ENCODE peak calls at places on chromosomes 5 and 9, in six cellular contexts. V is HFF-Myc; U is left ventricle myocardium superior; F is activated naive CD8-positive, alpha-beta T cell treated with anti-CD3 and anti-CD28 coated beads, Interleukin-2, amount 50 U/mL, for 16 hours; H is HTR-8/SVneo; P is kidney tubule cell. O is an unnamed sample.

GRCh38 chr5:1347571-1347970 is 2.7 kb upstream of the CLPTM1L start:
- DNase-seq in V (no peak), U (no peak), F (no peak), H (no peak), P (no peak), O (no peak)

GRCh38 chr9:69985971-69986370 is 57.7 kb upstream of the MAMDC2 start:
- DNase-seq in V (no peak), U (no peak), F (no peak), H (no peak), P (no peak), O (no peak)

GRCh38 chr5:35443803-35444595 is 173.7 kb upstream of the SPEF2 start:
- DNase-seq in V (no peak), U (no peak), F (no peak), H (no peak), P (peak), O (no peak)

GRCh38 chr9:95025213-95026170 is 292.0 kb downstream of the FANCC start:
- DNase-seq in V (no peak), U (peak), F (no peak), H (peak), P (peak), O (peak)

GRCh38 chr9:2128611-2129010 is 113.5 kb downstream of the SMARCA2 start:
- DNase-seq in V (no peak), U (no peak), F (no peak), H (no peak), P (no peak), O (no peak)

GRCh38 chr5:79973511-79973910 is 17.6 kb downstream of the MTX3 start:
- DNase-seq in V (no peak), U (no peak), F (no peak), H (no peak), P (peak), O (no peak)

GRCh38 chr5:59790399-59791130 is 103.0 kb downstream of the PDE4D start:
- DNase-seq in V (no peak), U (no peak), F (no peak), H (no peak), P (peak), O (peak)

GRCh38 chr5:143923634-143924265 is 111.8 kb downstream of the HMHB1 start:
- DNase-seq in V (no peak), U (no peak), F (no peak), H (peak), P (peak), O (peak)

GRCh38 chr9:134887219-134887618 is 6.6 kb downstream of the FCN2 start:
- DNase-seq in V (no peak), U (no peak), F (no peak), H (no peak), P (no peak), O (no peak)

GRCh38 chr5:647311-647710 is 35.2 kb downstream of the CEP72 start:
- DNase-seq in V (no peak), U (no peak), F (no peak), H (no peak), P (no peak), O (no peak)

GRCh38 chr9:70261131-70261870 is 2.5 kb downstream of the SMC5 start:
- DNase-seq in V (no peak), U (no peak), F (no peak), H (no peak), P (no peak), O (no peak)

GRCh38 chr9:98887918-98888510 is 55.7 kb upstream of the COL15A1 start:
- DNase-seq in V (no peak), U (no peak), F (no peak), H (no peak), P (peak), O (no peak)

GRCh38 chr9:77215874-77216273 is 38.5 kb downstream of the VPS13A start:
- DNase-seq in V (no peak), U (no peak), F (no peak), H (peak), P (no peak), O (no peak)

GRCh38 chr5:15249152-15249551 is 250.8 kb upstream of the FBXL7 start:
- DNase-seq in V (no peak), U (no peak), F (no peak), H (peak), P (peak), O (peak)

GRCh38 chr5:57650360-57651069 is 167.9 kb upstream of the ACTBL2 start:
- DNase-seq in V (peak), U (no peak), F (no peak), H (peak), P (peak), O (peak)

GRCh38 chr9:6893350-6894131 is 135.8 kb downstream of the KDM4C start:
- DNase-seq in V (no peak), U (no peak), F (no peak), H (no peak), P (no peak), O (no peak)

GRCh38 chr5:82234880-82235279 is 43.3 kb downstream of the RPS23 start:
- DNase-seq in V (no peak), U (no peak), F (no peak), H (no peak), P (no peak), O (no peak)

GRCh38 chr5:181188700-181189362 is 16.2 kb downstream of the TRIM7 start:
- DNase-seq in V (no peak), U (peak), F (no peak), H (no peak), P (peak), O (peak)

GRCh38 chr9:130535818-130536521 is 43.4 kb upstream of the FUBP3 start:
- DNase-seq in V (no peak), U (peak), F (no peak), H (no peak), P (peak), O (no peak)

GRCh38 chr5:160269017-160269416 is 39.7 kb downstream of the FABP6 start:
- DNase-seq in V (peak), U (peak), F (no peak), H (no peak), P (peak), O (no peak)

GRCh38 chr5:119269061-119269579 is 86.7 kb upstream of the TNFAIP8 start:
- DNase-seq in V (no peak), U (peak), F (no peak), H (no peak), P (peak), O (peak)

GRCh38 chr5:138351056-138351455 is 1.4 kb upstream of the KDM3B start:
- DNase-seq in V (no peak), U (no peak), F (no peak), H (no peak), P (peak), O (no peak)

GRCh38 chr5:154356256-154356655 is 89.5 kb upstream of the SAP30L start:
- DNase-seq in V (no peak), U (no peak), F (no peak), H (no peak), P (peak), O (no peak)

GRCh38 chr5:126516133-126516532 is 78.9 kb downstream of the ALDH7A1 start:
- DNase-seq in V (no peak), U (no peak), F (no peak), H (peak), P (peak), O (no peak)

GRCh38 chr9:130211548-130212226 is 39.5 kb downstream of the NCS1 start:
- DNase-seq in V (no peak), U (no peak), F (no peak), H (no peak), P (no peak), O (no peak)

GRCh38 chr5:57117601-57118000 is 56.3 kb upstream of the GPBP1 start:
- DNase-seq in V (no peak), U (no peak), F (no peak), H (no peak), P (peak), O (no peak)

GRCh38 chr9:38355115-38355514 is 37.4 kb upstream of the ALDH1B1 start:
- DNase-seq in V (no peak), U (no peak), F (no peak), H (no peak), P (no peak), O (no peak)

GRCh38 chr9:4092793-4093709 is 206.8 kb downstream of the GLIS3 start:
- DNase-seq in V (no peak), U (no peak), F (no peak), H (no peak), P (no peak), O (no peak)

GRCh38 chr5:67211926-67212325 is 15.3 kb upstream of the CD180 start:
- DNase-seq in V (no peak), U (no peak), F (no peak), H (no peak), P (peak), O (no peak)

GRCh38 chr5:124644138-124644537 is 102.3 kb downstream of the ZNF608 start:
- DNase-seq in V (no peak), U (no peak), F (no peak), H (no peak), P (peak), O (peak)

O was measured in RCC 7860.